ENCODE peak calls at places on chromosomes 12 and 14, in five cellular contexts. R, F, S, K and W are unnamed samples.

GRCh38 chr12:98470469-98471082 is 44.8 kb upstream of the TMPO start:
- DNase-seq in R (no peak), F (no peak), S (no peak), K (no peak), W (no peak)

GRCh38 chr12:103401421-103401820 is 94.3 kb downstream of the C12orf42 start:
- DNase-seq in R (no peak), F (peak; percentile 9), S (no peak), K (peak; percentile 47), W (no peak)

GRCh38 chr14:92198804-92199203 is 77.0 kb downstream of the CPSF2 start:
- DNase-seq in R (no peak), F (no peak), S (no peak), K (no peak), W (no peak)

GRCh38 chr12:105960319-105961076 is 178.3 kb downstream of the NUAK1 start:
- DNase-seq in R (no peak), F (no peak), S (no peak), K (no peak), W (no peak)

GRCh38 chr14:104708606-104709268 is 15.3 kb upstream of the ADSS1 start:
- DNase-seq in R (peak; percentile 62), F (peak; percentile 27), S (peak; percentile 59), K (peak; percentile 70), W (peak; percentile 66)

GRCh38 chr14:80164991-80165390 is 46.3 kb downstream of the DIO2 start:
- DNase-seq in R (no peak), F (no peak), S (no peak), K (no peak), W (no peak)

GRCh38 chr12:3218846-3219632 is 141.9 kb downstream of the TSPAN9 start:
- DNase-seq in R (no peak), F (peak; percentile 86), S (no peak), K (no peak), W (no peak)

GRCh38 chr14:106436310-106436905 is 910.0 kb downstream of the TMEM121 start:
- DNase-seq in R (peak; percentile 61), F (no peak), S (no peak), K (peak; percentile 43), W (peak; percentile 41)

GRCh38 chr14:79586401-79586800 is 624.9 kb downstream of the DIO2 start:
- DNase-seq in R (no peak), F (no peak), S (no peak), K (no peak), W (no peak)

GRCh38 chr12:111362687-111363475 is 6.0 kb downstream of the PHETA1 start:
- DNase-seq in R (no peak), F (no peak), S (no peak), K (no peak), W (no peak)

GRCh38 chr14:51089278-51089677 is 5.6 kb downstream of the TRIM9 start:
- DNase-seq in R (no peak), F (no peak), S (no peak), K (no peak), W (no peak)

GRCh38 chr14:31879661-31880348 is 197.3 kb upstream of the ARHGAP5 start:
- DNase-seq in R (no peak), F (no peak), S (no peak), K (no peak), W (no peak)

GRCh38 chr14:104171948-104172347 is 33.6 kb downstream of the KIF26A start:
- DNase-seq in R (no peak), F (no peak), S (no peak), K (no peak), W (no peak)

GRCh38 chr12:28313631-28314030 is 123.4 kb downstream of the CCDC91 start:
- DNase-seq in R (no peak), F (no peak), S (no peak), K (no peak), W (no peak)

GRCh38 chr12:95848575-95849388 is 10.0 kb upstream of the SNRPF start:
- DNase-seq in R (no peak), F (peak; percentile 3), S (no peak), K (no peak), W (no peak)

GRCh38 chr12:71439613-71440392 is at the start of gene LGR5:
- DNase-seq in R (no peak), F (peak; percentile 84), S (no peak), K (peak; percentile 84), W (no peak)

GRCh38 chr12:111993290-111994150 is 19.4 kb downstream of the TMEM116 start:
- DNase-seq in R (no peak), F (no peak), S (no peak), K (no peak), W (no peak)

GRCh38 chr12:31002361-31002725 is 71.3 kb upstream of the DDX11 start:
- DNase-seq in R (no peak), F (no peak), S (no peak), K (no peak), W (no peak)

GRCh38 chr14:50633954-50634353 is 34.2 kb downstream of the SAV1 start:
- DNase-seq in R (no peak), F (no peak), S (no peak), K (no peak), W (no peak)

GRCh38 chr14:91968280-91968679 is 20.8 kb upstream of the FBLN5 start:
- DNase-seq in R (peak; percentile 12), F (no peak), S (no peak), K (no peak), W (peak; percentile 22)

GRCh38 chr12:17818931-17819330 is 271.1 kb downstream of the RERGL start:
- DNase-seq in R (no peak), F (no peak), S (no peak), K (no peak), W (no peak)

GRCh38 chr12:85253823-85254222 is 26.2 kb upstream of the ALX1 start:
- DNase-seq in R (no peak), F (no peak), S (no peak), K (no peak), W (no peak)

GRCh38 chr14:106551265-106551664 is 1024.9 kb downstream of the TMEM121 start:
- DNase-seq in R (no peak), F (no peak), S (no peak), K (no peak), W (no peak)

GRCh38 chr14:102194856-102195255 is 55.2 kb downstream of the WDR20 start:
- DNase-seq in R (no peak), F (no peak), S (no peak), K (no peak), W (no peak)

GRCh38 chr12:50613463-50613862 is 108.7 kb downstream of the DIP2B start:
- DNase-seq in R (no peak), F (no peak), S (no peak), K (no peak), W (no peak)

GRCh38 chr12:54052745-54053624 is 650 bp upstream of the HOXC4 start:
- DNase-seq in R (peak; percentile 26), F (peak; percentile 28), S (no peak), K (no peak), W (no peak)

GRCh38 chr12:3959799-3960560 is 86.8 kb upstream of the PARP11 start:
- DNase-seq in R (no peak), F (no peak), S (no peak), K (peak; percentile 50), W (no peak)